ENCODE peak calls at places on chromosomes 4 and X, in ten cellular contexts. U, H, N, Y, L, X, T, W, G and Z are unnamed samples.

GRCh38 chr4:187321741-187322140 is 598.1 kb upstream of the FAT1 start:
- DNase-seq in U (no peak), H (no peak), N (no peak), Y (no peak), L (peak; percentile 42), X (no peak), T (no peak), W (no peak), G (no peak), Z (no peak)

GRCh38 chr4:148557793-148558192 is 115.6 kb upstream of the NR3C2 start:
- DNase-seq in U (no peak), H (no peak), N (no peak), Y (no peak), L (no peak), X (no peak), T (no peak), W (no peak), G (no peak), Z (no peak)

GRCh38 chr4:119130365-119131065 is 5.1 kb upstream of the MYOZ2 start:
- DNase-seq in U (no peak), H (no peak), N (no peak), Y (no peak), L (no peak), X (no peak), T (no peak), W (no peak), G (no peak), Z (no peak)

GRCh38 chr4:164731827-164732474 is 22.0 kb upstream of the SMIM31 start:
- DNase-seq in U (peak; percentile 1), H (peak; percentile 11), N (no peak), Y (no peak), L (peak; percentile 79), X (no peak), T (peak; percentile 47), W (peak; percentile 7), G (peak; percentile 24), Z (peak; percentile 69)

GRCh38 chrX:2705036-2705435 is 13.9 kb downstream of the CD99 start:
- DNase-seq in U (no peak), H (no peak), N (no peak), Y (no peak), L (peak; percentile 63), X (no peak), T (no peak), W (no peak), G (no peak), Z (no peak)

GRCh38 chrX:133402042-133402453 is 13.2 kb downstream of the GPC4 start:
- DNase-seq in U (no peak), H (no peak), N (no peak), Y (no peak), L (peak; percentile 88), X (no peak), T (no peak), W (no peak), G (no peak), Z (no peak)

GRCh38 chrX:115423091-115423490 is 133.6 kb downstream of the LUZP4 start:
- DNase-seq in U (no peak), H (no peak), N (no peak), Y (no peak), L (no peak), X (no peak), T (no peak), W (no peak), G (no peak), Z (no peak)

GRCh38 chrX:19889582-19890342 is 2.4 kb upstream of the SH3KBP1 start:
- DNase-seq in U (peak; percentile 2), H (peak; percentile 14), N (no peak), Y (no peak), L (peak; percentile 52), X (no peak), T (no peak), W (no peak), G (no peak), Z (no peak)

GRCh38 chr4:16770887-16771286 is 127.6 kb downstream of the LDB2 start:
- DNase-seq in U (no peak), H (no peak), N (no peak), Y (no peak), L (no peak), X (no peak), T (no peak), W (no peak), G (no peak), Z (no peak)

GRCh38 chr4:76690091-76690905 is 207.6 kb downstream of the SOWAHB start:
- DNase-seq in U (no peak), H (no peak), N (no peak), Y (no peak), L (no peak), X (no peak), T (no peak), W (no peak), G (no peak), Z (no peak)

GRCh38 chr4:114386637-114387233 is 211.9 kb upstream of the UGT8 start:
- DNase-seq in U (no peak), H (no peak), N (no peak), Y (no peak), L (peak; percentile 61), X (no peak), T (no peak), W (no peak), G (no peak), Z (no peak)

GRCh38 chrX:146409528-146409927 is 400.0 kb upstream of the CXorf51B start:
- DNase-seq in U (no peak), H (no peak), N (no peak), Y (no peak), L (no peak), X (no peak), T (no peak), W (no peak), G (no peak), Z (no peak)

GRCh38 chr4:144954224-144954623 is 143.8 kb downstream of the ANAPC10 start:
- DNase-seq in U (no peak), H (no peak), N (no peak), Y (no peak), L (no peak), X (no peak), T (no peak), W (no peak), G (no peak), Z (no peak)

GRCh38 chrX:534804-535203 is 95.8 kb upstream of the SHOX start:
- DNase-seq in U (no peak), H (no peak), N (no peak), Y (no peak), L (no peak), X (no peak), T (no peak), W (no peak), G (no peak), Z (no peak)

GRCh38 chr4:48133668-48134444 is at the start of gene TXK:
- DNase-seq in U (no peak), H (no peak), N (no peak), Y (no peak), L (peak; percentile 61), X (no peak), T (no peak), W (no peak), G (no peak), Z (no peak)

GRCh38 chr4:84032372-84032771 is 466.7 kb downstream of the NKX6-1 start:
- DNase-seq in U (no peak), H (no peak), N (no peak), Y (no peak), L (no peak), X (no peak), T (no peak), W (no peak), G (no peak), Z (no peak)

GRCh38 chrX:44344194-44344593 is 722 bp upstream of the EFHC2 start:
- DNase-seq in U (peak; percentile 44), H (peak; percentile 30), N (no peak), Y (peak; percentile 55), L (no peak), X (no peak), T (no peak), W (peak; percentile 1), G (no peak), Z (no peak)

GRCh38 chrX:119190251-119190651 is 45.8 kb upstream of the PGRMC1 start:
- DNase-seq in U (no peak), H (no peak), N (no peak), Y (no peak), L (no peak), X (no peak), T (no peak), W (no peak), G (no peak), Z (no peak)

GRCh38 chr4:52711271-52711670 is 40.0 kb downstream of the ERVMER34-1 start:
- DNase-seq in U (no peak), H (no peak), N (no peak), Y (no peak), L (no peak), X (no peak), T (no peak), W (no peak), G (no peak), Z (no peak)

GRCh38 chr4:18980516-18981233 is 959.1 kb upstream of the LCORL start:
- DNase-seq in U (no peak), H (no peak), N (no peak), Y (no peak), L (no peak), X (no peak), T (no peak), W (no peak), G (peak; percentile 15), Z (no peak)

GRCh38 chr4:169254546-169254983 is 16.2 kb downstream of the SH3RF1 start:
- DNase-seq in U (no peak), H (no peak), N (no peak), Y (no peak), L (peak; percentile 86), X (no peak), T (no peak), W (no peak), G (no peak), Z (no peak)

GRCh38 chr4:74449571-74450297 is 4.8 kb downstream of the AREG start:
- DNase-seq in U (no peak), H (no peak), N (no peak), Y (no peak), L (no peak), X (no peak), T (no peak), W (no peak), G (no peak), Z (no peak)

GRCh38 chr4:43776371-43776770 is 672.2 kb downstream of the KCTD8 start:
- DNase-seq in U (no peak), H (no peak), N (no peak), Y (no peak), L (no peak), X (no peak), T (no peak), W (no peak), G (no peak), Z (no peak)

GRCh38 chrX:1661048-1661921 is 46.4 kb downstream of the ASMT start:
- DNase-seq in U (peak; percentile 79), H (peak; percentile 50), N (no peak), Y (peak; percentile 79), L (no peak), X (no peak), T (no peak), W (peak; percentile 9), G (peak; percentile 80), Z (no peak)

GRCh38 chrX:45710081-45710801 is 509.6 kb upstream of the DIPK2B start:
- DNase-seq in U (no peak), H (peak; percentile 39), N (no peak), Y (no peak), L (peak; percentile 87), X (no peak), T (no peak), W (no peak), G (peak; percentile 71), Z (no peak)

GRCh38 chr4:185567828-185568442 is 32.6 kb upstream of the PDLIM3 start:
- DNase-seq in U (no peak), H (no peak), N (no peak), Y (no peak), L (peak; percentile 57), X (peak; percentile 54), T (no peak), W (peak; percentile 67), G (no peak), Z (no peak)

GRCh38 chr4:120724656-120725055 is 197.9 kb downstream of the PRDM5 start:
- DNase-seq in U (no peak), H (no peak), N (no peak), Y (no peak), L (no peak), X (no peak), T (no peak), W (no peak), G (no peak), Z (no peak)

GRCh38 chrX:103274284-103274683 is 2.3 kb downstream of the TCEAL5 start:
- DNase-seq in U (no peak), H (no peak), N (no peak), Y (no peak), L (no peak), X (no peak), T (no peak), W (no peak), G (no peak), Z (no peak)